ENCODE peak calls at places on chromosomes 1 and 21, in nine cellular contexts. D is epithelial cell of esophagus; A is stimulated activated CD8-positive, alpha-beta memory T cell treated with anti-CD3 and anti-CD28 coated beads, Interleukin-15, amount 100 ng/mL, for 24 hours; N is NCI-H524 treated with DMSO at 0.1 percent for 48 hours; U is CD8-positive, alpha-beta T cell; O is NCI-H2029; F is central memory CD4-positive, alpha-beta T cell; L is glutamatergic neuron; H is left lung. C is an unnamed sample.

GRCh38 chr1:232963366-232963765 is 13.0 kb downstream of the NTPCR start:
- DNase-seq in A (no peak), L (no peak), F (no peak), O (no peak), U (no peak), N (no peak), H (no peak), D (no peak), C (no peak)

GRCh38 chr1:26690576-26691031 is 5.2 kb upstream of the ARID1A start:
- DNase-seq in H (no peak), L (no peak), F (no peak), U (no peak), N (no peak), D (no peak), O (no peak), A (no peak), C (no peak)

GRCh38 chr1:47881505-47882442 is 115.4 kb downstream of the TRABD2B start:
- DNase-seq in D (peak; percentile 47), N (peak; percentile 54), U (no peak), F (no peak), O (no peak), A (no peak), L (no peak), H (no peak), C (no peak)

GRCh38 chr1:116168277-116169032 is 57.3 kb downstream of the MAB21L3 start:
- DNase-seq in L (peak; percentile 93), A (peak; percentile 77), N (no peak), D (peak; percentile 62), U (peak; percentile 83), F (peak; percentile 76), H (peak; percentile 84), O (peak; percentile 20), C (peak; percentile 35)

GRCh38 chr1:209882942-209883340 is 55.1 kb upstream of the SYT14 start:
- DNase-seq in F (no peak), N (no peak), L (no peak), O (no peak), H (no peak), A (no peak), D (no peak), U (no peak), C (no peak)

GRCh38 chr1:90391116-90391515 is 326.0 kb downstream of the BARHL2 start:
- DNase-seq in A (no peak), O (no peak), U (no peak), D (peak; percentile 54), F (no peak), L (no peak), H (no peak), N (no peak), C (no peak)

GRCh38 chr1:47545912-47546483 is 108.2 kb downstream of the FOXD2 start:
- DNase-seq in O (no peak), D (no peak), H (no peak), F (no peak), U (no peak), A (no peak), L (no peak), N (no peak), C (no peak)

GRCh38 chr1:20578721-20579380 is 10.0 kb upstream of the CDA start:
- DNase-seq in H (no peak), A (no peak), L (no peak), U (no peak), F (no peak), D (peak; percentile 21), O (no peak), N (no peak), C (no peak)

GRCh38 chr21:31752352-31752751 is 20.4 kb upstream of the SCAF4 start:
- DNase-seq in F (no peak), L (no peak), A (no peak), N (no peak), U (no peak), O (no peak), D (peak; percentile 90), H (no peak), C (peak; percentile 44)

GRCh38 chr1:232477728-232478127 is 152.2 kb downstream of the SIPA1L2 start:
- DNase-seq in A (no peak), H (no peak), N (no peak), U (no peak), D (peak; percentile 88), O (no peak), F (no peak), L (no peak), C (peak; percentile 69)

GRCh38 chr21:15514073-15514946 is 215.5 kb upstream of the USP25 start:
- DNase-seq in D (no peak), A (no peak), O (no peak), U (peak; percentile 50), L (no peak), H (no peak), F (peak; percentile 80), N (no peak), C (no peak)

GRCh38 chr1:154014154-154014910 is 23.8 kb downstream of the RPS27 start:
- DNase-seq in H (no peak), N (no peak), A (no peak), U (no peak), L (no peak), O (no peak), D (peak; percentile 62), F (no peak), C (peak; percentile 15)

GRCh38 chr1:18972991-18973390 is 16.5 kb upstream of the IFFO2 start:
- DNase-seq in F (no peak), O (no peak), N (no peak), U (no peak), L (no peak), H (no peak), D (no peak), A (no peak), C (no peak)

GRCh38 chr1:5481889-5482288 is 510.3 kb downstream of the NPHP4 start:
- DNase-seq in L (no peak), N (no peak), O (no peak), H (no peak), U (peak; percentile 20), A (no peak), F (peak; percentile 27), D (no peak), C (no peak)

GRCh38 chr1:21508580-21509350 is 458 bp upstream of the ALPL start:
- DNase-seq in F (peak; percentile 35), L (peak; percentile 89), H (peak; percentile 73), O (peak; percentile 23), N (no peak), U (peak; percentile 31), A (peak; percentile 55), D (peak; percentile 54), C (peak; percentile 48)

GRCh38 chr1:199123615-199124014 is 484.8 kb downstream of the PTPRC start:
- DNase-seq in H (no peak), F (no peak), L (no peak), A (no peak), D (no peak), U (no peak), N (no peak), O (no peak), C (no peak)

GRCh38 chr1:58003059-58003458 is 543.5 kb downstream of the OMA1 start:
- DNase-seq in D (no peak), A (no peak), O (no peak), H (no peak), U (no peak), F (no peak), L (no peak), N (no peak), C (no peak)

C was measured in RWPE1.